ENCODE peak calls at places on chromosomes 1 and 21, in four cellular contexts. J is amygdala, Z is NCI-H510A, K is GF-D8. I is an unnamed sample.

GRCh38 chr1:200180821-200181220 is 153.3 kb downstream of the NR5A2 start:
- DNase-seq in Z (no peak), K (no peak), J (no peak), I (no peak)

GRCh38 chr1:68128157-68128556 is 77.7 kb upstream of the DIRAS3 start:
- DNase-seq in K (no peak), Z (no peak), J (no peak), I (no peak)

GRCh38 chr21:35398366-35398982 is 349.4 kb upstream of the RUNX1 start:
- DNase-seq in J (no peak), K (no peak), Z (no peak), I (no peak)

GRCh38 chr1:230008721-230009120 is 58.3 kb upstream of the GALNT2 start:
- DNase-seq in Z (no peak), J (no peak), K (no peak), I (no peak)

GRCh38 chr1:9957726-9958125 is 14.5 kb downstream of the NMNAT1 start:
- DNase-seq in K (no peak), J (no peak), Z (no peak), I (no peak)

GRCh38 chr1:166999090-166999489 is 10.0 kb downstream of the MAEL start:
- DNase-seq in Z (no peak), K (no peak), J (no peak), I (no peak)

GRCh38 chr21:36699026-36699545 is at the start of gene SIM2:
- DNase-seq in J (no peak), Z (peak; percentile 55), K (no peak), I (no peak)

GRCh38 chr21:42461185-42461520 is 34.9 kb downstream of the RSPH1 start:
- DNase-seq in K (peak; percentile 52), Z (no peak), J (no peak), I (no peak)

GRCh38 chr1:83559531-83559930 is 439.4 kb downstream of the TTLL7 start:
- DNase-seq in K (no peak), J (no peak), Z (no peak), I (no peak)

GRCh38 chr1:44016875-44017400 is 14.3 kb downstream of the SLC6A9 start:
- DNase-seq in J (no peak), K (no peak), Z (no peak), I (no peak)

GRCh38 chr1:4673494-4673893 is 19.1 kb downstream of the AJAP1 start:
- DNase-seq in Z (no peak), J (no peak), K (no peak), I (no peak)

GRCh38 chr21:45004481-45005263 is 64.8 kb downstream of the SLX9 start:
- DNase-seq in Z (no peak), J (no peak), K (no peak), I (no peak)

GRCh38 chr1:228008391-228009115 is 1.8 kb downstream of the WNT3A start:
- DNase-seq in Z (no peak), J (no peak), K (no peak), I (no peak)

GRCh38 chr1:91548382-91549040 is 47.9 kb downstream of the CDC7 start:
- DNase-seq in J (no peak), Z (no peak), K (no peak), I (no peak)